ENCODE peak calls at places on chromosomes 5 and 9, in four cellular contexts. X is A549, J is suprapubic skin, U is upper lobe of left lung. V is an unnamed sample.

GRCh38 chr5:86461169-86461956 is 156.4 kb upstream of the COX7C start:
- DNase-seq in X (no peak), J (no peak), U (no peak), V (no peak)

GRCh38 chr9:6414291-6414690 is 1.3 kb downstream of the UHRF2 start:
- DNase-seq in X (no peak), J (no peak), U (no peak), V (no peak)

GRCh38 chr5:36153299-36153677 is 1.4 kb downstream of the SKP2 start:
- DNase-seq in X (no peak), J (no peak), U (no peak), V (no peak)

GRCh38 chr9:36991516-36992134 is 42.4 kb downstream of the PAX5 start:
- DNase-seq in X (peak; percentile 43), J (no peak), U (no peak), V (no peak)

GRCh38 chr5:117982691-117983090 is 1005.7 kb downstream of the DTWD2 start:
- DNase-seq in X (no peak), J (no peak), U (no peak), V (no peak)

GRCh38 chr9:407255-407654 is 192.6 kb downstream of the DOCK8 start:
- DNase-seq in X (no peak), J (no peak), U (no peak), V (no peak)

GRCh38 chr5:109105631-109106267 is 304.0 kb downstream of the PJA2 start:
- DNase-seq in X (no peak), J (no peak), U (no peak), V (no peak)

GRCh38 chr9:19922476-19923118 is 133.8 kb upstream of the SLC24A2 start:
- DNase-seq in X (peak; percentile 28), J (no peak), U (no peak), V (no peak)

GRCh38 chr5:146463446-146463845 is 16.3 kb downstream of the TCERG1 start:
- DNase-seq in X (no peak), J (no peak), U (no peak), V (no peak)

GRCh38 chr9:89360465-89360864 is 42.2 kb downstream of the SECISBP2 start:
- DNase-seq in X (no peak), J (peak; percentile 44), U (no peak), V (peak; percentile 42)

GRCh38 chr9:10268500-10269485 is 344.0 kb downstream of the PTPRD start:
- DNase-seq in X (no peak), J (no peak), U (no peak), V (no peak)

GRCh38 chr9:136216541-136217240 is 11.8 kb upstream of the LHX3 start:
- DNase-seq in X (no peak), J (no peak), U (peak; percentile 79), V (no peak)

GRCh38 chr5:143400541-143401252 is 2.8 kb downstream of the NR3C1 start:
- DNase-seq in X (no peak), J (no peak), U (no peak), V (no peak)

GRCh38 chr5:107449369-107449768 is 221.4 kb downstream of the EFNA5 start:
- DNase-seq in X (no peak), J (no peak), U (no peak), V (no peak)

GRCh38 chr9:70156729-70157128 is 102.0 kb upstream of the SMC5 start:
- DNase-seq in X (no peak), J (no peak), U (no peak), V (no peak)

GRCh38 chr9:113436753-113437515 is 26.4 kb downstream of the C9orf43 start:
- DNase-seq in X (no peak), J (no peak), U (no peak), V (no peak)

GRCh38 chr5:14463629-14464028 is 118.0 kb upstream of the OTULINL start:
- DNase-seq in X (peak; percentile 25), J (no peak), U (no peak), V (no peak)

GRCh38 chr5:150615141-150615699 is 25.2 kb upstream of the SYNPO start:
- DNase-seq in X (no peak), J (no peak), U (no peak), V (no peak)

GRCh38 chr9:90985631-90986030 is 184.0 kb downstream of the SYK start:
- DNase-seq in X (no peak), J (no peak), U (no peak), V (no peak)

GRCh38 chr5:122756263-122756911 is 18.5 kb upstream of the SNX2 start:
- DNase-seq in X (no peak), J (no peak), U (no peak), V (no peak)

GRCh38 chr5:92402045-92402444 is 1018.9 kb upstream of the ARRDC3 start:
- DNase-seq in X (no peak), J (no peak), U (no peak), V (no peak)

GRCh38 chr5:127754259-127754658 is 51.1 kb downstream of the CCDC192 start:
- DNase-seq in X (no peak), J (no peak), U (no peak), V (no peak)

GRCh38 chr5:65268520-65268919 is 213.2 kb downstream of the ADAMTS6 start:
- DNase-seq in X (no peak), J (no peak), U (no peak), V (no peak)

GRCh38 chr9:18115131-18115530 is 358.8 kb upstream of the ADAMTSL1 start:
- DNase-seq in X (no peak), J (no peak), U (no peak), V (no peak)

GRCh38 chr9:98774746-98775145 is 21.6 kb downstream of the ANKS6 start:
- DNase-seq in X (peak; percentile 58), J (no peak), U (peak; percentile 56), V (no peak)

GRCh38 chr5:19235101-19235584 is 752.9 kb downstream of the CDH18 start:
- DNase-seq in X (no peak), J (no peak), U (no peak), V (no peak)

GRCh38 chr5:67149057-67149634 is 47.5 kb downstream of the CD180 start:
- DNase-seq in X (no peak), J (no peak), U (no peak), V (no peak)

GRCh38 chr5:81838307-81838906 is 87.5 kb upstream of the SSBP2 start:
- DNase-seq in X (no peak), J (no peak), U (no peak), V (no peak)

GRCh38 chr5:145825751-145826180 is 9.4 kb downstream of the PRELID2 start:
- DNase-seq in X (peak; percentile 28), J (no peak), U (no peak), V (no peak)

GRCh38 chr5:124043456-124043855 is 531.5 kb downstream of the CSNK1G3 start:
- DNase-seq in X (peak; percentile 7), J (no peak), U (no peak), V (no peak)

GRCh38 chr5:144032375-144032774 is 138.1 kb downstream of the YIPF5 start:
- DNase-seq in X (no peak), J (no peak), U (peak; percentile 2), V (no peak)

GRCh38 chr5:137858223-137858916 is 9.3 kb upstream of the MYOT start:
- DNase-seq in X (no peak), J (no peak), U (no peak), V (no peak)

GRCh38 chr9:1875921-1876448 is 139.2 kb upstream of the SMARCA2 start:
- DNase-seq in X (no peak), J (no peak), U (no peak), V (no peak)

GRCh38 chr5:75656311-75657003 is 45.2 kb downstream of the ANKDD1B start:
- DNase-seq in X (no peak), J (no peak), U (no peak), V (no peak)

GRCh38 chr9:110455860-110456259 is 118.2 kb upstream of the TXNDC8 start:
- DNase-seq in X (no peak), J (no peak), U (no peak), V (no peak)

GRCh38 chr5:10655041-10655685 is 91.3 kb downstream of the ANKRD33B start:
- DNase-seq in X (no peak), J (peak; percentile 71), U (no peak), V (peak; percentile 46)

GRCh38 chr5:2177244-2177643 is 294.5 kb upstream of the IRX4 start:
- DNase-seq in X (no peak), J (peak; percentile 60), U (no peak), V (no peak)

GRCh38 chr5:57539281-57539701 is 56.7 kb upstream of the ACTBL2 start:
- DNase-seq in X (no peak), J (no peak), U (no peak), V (no peak)

GRCh38 chr9:130531670-130532069 is 47.7 kb upstream of the FUBP3 start:
- DNase-seq in X (no peak), J (no peak), U (no peak), V (no peak)
- TF ChIP-seq EP300 in X (no peak), J (no peak), U (no peak), V (no peak)

GRCh38 chr5:54412913-54413312 is 42.6 kb upstream of the HSPB3 start:
- DNase-seq in X (no peak), J (no peak), U (no peak), V (no peak)

GRCh38 chr5:54411176-54411575 is 44.3 kb upstream of the HSPB3 start:
- DNase-seq in X (no peak), J (no peak), U (no peak), V (no peak)

GRCh38 chr5:54415147-54415546 is 40.4 kb upstream of the HSPB3 start:
- DNase-seq in X (no peak), J (no peak), U (no peak), V (no peak)

GRCh38 chr5:54415896-54416640 is 39.4 kb upstream of the HSPB3 start:
- DNase-seq in X (no peak), J (no peak), U (no peak), V (no peak)
- H3K27ac ChIP-seq in X (peak overlapping the region; percentile 17), J (peak overlapping the region; percentile 34), U (no peak overlapping the region), V (no peak overlapping the region)

GRCh38 chr5:74382864-74383618 is 257.5 kb downstream of the ENC1 start:
- DNase-seq in X (no peak), J (no peak), U (no peak), V (peak; percentile 78)
- TF ChIP-seq EP300 in X (no peak), J (no peak), U (no peak), V (no peak)

GRCh38 chr5:78803386-78803785 is 154.8 kb upstream of the LHFPL2 start:
- DNase-seq in X (no peak), J (peak; percentile 88), U (no peak), V (peak; percentile 95)
- H3K27ac ChIP-seq in X (no peak overlapping the region), J (no peak overlapping the region), U (no peak overlapping the region), V (peak overlapping the region; percentile 78)

DNA sequence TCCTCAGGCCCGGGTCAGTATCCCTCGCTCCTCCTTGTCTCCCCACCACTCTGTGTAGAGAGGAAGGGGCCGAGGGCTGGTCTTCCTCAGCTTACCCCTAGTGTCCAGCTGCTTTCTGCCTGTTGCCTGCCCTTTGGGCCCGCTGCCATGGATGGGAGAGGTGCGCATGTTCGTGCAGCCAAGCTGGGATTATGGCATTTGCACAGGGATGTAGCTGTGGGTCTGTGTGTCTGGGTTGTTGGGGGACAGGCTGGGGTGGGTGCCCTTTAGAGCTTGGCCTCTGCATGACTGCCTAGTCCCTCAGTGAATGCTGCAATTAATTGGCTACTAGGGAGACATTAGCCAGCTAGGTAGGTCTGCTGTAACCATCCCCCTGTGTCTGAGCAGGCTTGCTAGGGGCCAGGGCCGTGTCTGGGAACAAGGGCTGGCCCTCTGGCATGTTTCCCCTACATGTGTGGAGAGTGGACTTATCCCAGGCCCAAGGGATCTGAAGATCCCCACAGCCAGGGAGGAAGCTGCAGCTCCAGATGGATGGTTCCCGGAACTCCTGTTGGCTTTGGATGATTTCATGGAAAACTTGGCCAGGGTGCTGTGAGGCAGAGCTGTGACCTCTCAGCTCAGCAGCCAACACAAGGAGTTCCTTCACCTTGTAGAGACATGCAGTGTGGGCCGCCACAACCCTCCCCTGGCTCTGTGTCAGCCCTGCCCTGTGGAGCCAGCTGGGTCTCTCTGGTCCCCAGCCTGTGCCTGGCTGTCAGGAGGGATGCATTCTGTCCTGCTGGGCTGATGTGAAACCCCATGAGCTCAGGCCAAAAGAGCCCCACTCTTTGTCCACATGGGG is 161.9 kb downstream of the MACROH2A1 start:
- DNase-seq in X (no peak), J (peak; percentile 72), U (peak; percentile 26), V (peak; percentile 68)
- TF ChIP-seq EP300 in X (no peak), J (no peak), U (no peak), V (no peak)

V was measured in sigmoid colon.